ENCODE peak calls at places on chromosomes 6 and 20, in nine cellular contexts. O, Z, E, A, L, G, P, M and J are unnamed samples.

GRCh38 chr6:140062042-140063041 is 687.9 kb upstream of the CITED2 start:
- DNase-seq in O (no peak), Z (peak), E (no peak), A (peak), L (no peak), G (peak), P (peak), M (peak), J (no peak)

GRCh38 chr20:52261792-52262191 is 70.2 kb upstream of the ZFP64 start:
- DNase-seq in O (no peak), Z (no peak), E (no peak), A (no peak), L (no peak), G (no peak), P (no peak), M (no peak), J (no peak)

GRCh38 chr20:8805737-8806442 is 263.0 kb upstream of the PLCB4 start:
- DNase-seq in O (no peak), Z (no peak), E (no peak), A (no peak), L (no peak), G (no peak), P (no peak), M (no peak), J (no peak)

GRCh38 chr20:25286917-25287316 is 39.0 kb downstream of the PYGB start:
- DNase-seq in O (no peak), Z (no peak), E (no peak), A (peak), L (no peak), G (no peak), P (peak), M (peak), J (no peak)

GRCh38 chr6:139753198-139753861 is 378.9 kb upstream of the CITED2 start:
- DNase-seq in O (no peak), Z (no peak), E (no peak), A (no peak), L (no peak), G (no peak), P (no peak), M (no peak), J (no peak)

GRCh38 chr6:129663531-129663930 is 46.4 kb downstream of the ARHGAP18 start:
- DNase-seq in O (no peak), Z (no peak), E (no peak), A (no peak), L (no peak), G (no peak), P (no peak), M (no peak), J (no peak)

GRCh38 chr6:163123098-163123497 is 291.4 kb upstream of the QKI start:
- DNase-seq in O (no peak), Z (no peak), E (no peak), A (no peak), L (no peak), G (no peak), P (no peak), M (no peak), J (no peak)

GRCh38 chr6:73011945-73012344 is 213.4 kb downstream of the KHDC1L start:
- DNase-seq in O (no peak), Z (no peak), E (no peak), A (no peak), L (no peak), G (no peak), P (no peak), M (no peak), J (no peak)

GRCh38 chr20:43959079-43959919 is 44.6 kb downstream of the TOX2 start:
- DNase-seq in O (peak), Z (no peak), E (peak), A (no peak), L (peak), G (no peak), P (no peak), M (peak), J (no peak)

GRCh38 chr6:55869731-55870130 is 5.7 kb downstream of the BMP5 start:
- DNase-seq in O (no peak), Z (no peak), E (no peak), A (no peak), L (no peak), G (no peak), P (no peak), M (no peak), J (no peak)

GRCh38 chr6:12804967-12805645 is 88.5 kb downstream of the PHACTR1 start:
- DNase-seq in O (no peak), Z (no peak), E (no peak), A (no peak), L (no peak), G (no peak), P (no peak), M (no peak), J (no peak)

GRCh38 chr6:150687508-150687907 is 87.8 kb downstream of the PLEKHG1 start:
- DNase-seq in O (no peak), Z (no peak), E (no peak), A (no peak), L (no peak), G (peak), P (peak), M (no peak), J (no peak)

GRCh38 chr6:509676-510075 is 118.1 kb downstream of the IRF4 start:
- DNase-seq in O (no peak), Z (no peak), E (no peak), A (no peak), L (no peak), G (no peak), P (no peak), M (no peak), J (no peak)

DNA sequence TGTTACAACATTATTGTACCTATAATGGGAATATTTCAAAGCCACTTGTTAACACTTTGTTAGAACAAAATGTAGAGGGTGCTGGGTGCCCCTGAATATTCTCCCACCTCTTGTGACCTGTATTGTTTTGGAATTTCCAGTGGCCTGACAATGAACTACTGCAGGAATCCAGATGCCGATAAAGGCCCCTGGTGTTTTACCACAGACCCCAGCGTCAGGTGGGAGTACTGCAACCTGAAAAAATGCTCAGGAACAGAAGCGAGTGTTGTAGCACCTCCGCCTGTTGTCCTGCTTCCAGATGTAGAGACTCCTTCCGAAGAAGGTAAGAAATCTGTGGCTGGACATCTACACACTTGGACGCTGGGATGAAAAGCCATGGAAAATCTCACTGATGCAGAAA is 28.9 kb downstream of the PLG start:
- DNase-seq in O (no peak), Z (peak), E (no peak), A (no peak), L (no peak), G (no peak), P (no peak), M (no peak), J (no peak)
- TF ChIP-seq CTCF in O (peak), Z (no peak), E (no peak), A (no peak), L (no peak), G (no peak), P (no peak), M (peak), J (no peak)

DNA sequence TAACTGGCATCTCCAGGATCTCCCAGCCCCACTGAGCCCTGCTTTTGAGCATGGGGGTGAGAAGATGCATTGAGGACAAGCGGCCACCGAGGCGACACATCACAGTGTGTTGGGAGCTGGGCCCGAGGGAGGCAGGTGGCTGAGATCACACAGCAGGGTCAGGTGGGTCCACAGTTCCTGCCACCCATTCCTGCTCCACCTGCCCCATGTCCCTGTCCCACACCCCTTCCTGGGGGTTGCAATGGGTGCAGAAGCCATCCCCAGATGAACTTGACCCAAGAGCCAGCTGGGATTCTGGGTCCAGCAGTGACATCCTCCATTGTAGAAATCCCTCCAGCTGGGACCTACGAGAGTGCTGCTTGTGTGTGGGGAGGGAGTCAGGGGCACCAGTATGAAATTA is 1.0 kb downstream of the TGM2 start:
- DNase-seq in O (no peak), Z (no peak), E (no peak), A (peak), L (no peak), G (no peak), P (no peak), M (peak), J (no peak)
- H3K27ac ChIP-seq in O (no peak), Z (peak), E (no peak), A (no peak), L (no peak), G (no peak), P (peak), M (peak), J (peak)

GRCh38 chr6:135572051-135572450 is 74.5 kb upstream of the AHI1 start:
- DNase-seq in O (no peak), Z (no peak), E (no peak), A (no peak), L (no peak), G (no peak), P (no peak), M (no peak), J (no peak)
- TF ChIP-seq CTCF in O (no peak), Z (no peak), E (no peak), A (no peak), L (no peak), G (no peak), P (no peak), M (no peak), J (no peak)

GRCh38 chr6:96611342-96611964 is 48.5 kb downstream of the FHL5 start:
- DNase-seq in O (peak), Z (no peak), E (no peak), A (no peak), L (no peak), G (no peak), P (no peak), M (no peak), J (no peak)
- H3K27ac ChIP-seq in O (peak), Z (no peak), E (no peak), A (no peak), L (no peak), G (no peak), P (no peak), M (no peak), J (no peak)

GRCh38 chr20:17660667-17661066 is 21.4 kb downstream of the RRBP1 start:
- DNase-seq in O (no peak), Z (no peak), E (no peak), A (peak), L (no peak), G (no peak), P (no peak), M (peak), J (peak)

GRCh38 chr20:17661121-17661744 is 20.8 kb downstream of the RRBP1 start:
- DNase-seq in O (no peak), Z (no peak), E (no peak), A (peak), L (no peak), G (no peak), P (no peak), M (peak), J (peak)

GRCh38 chr20:17658648-17658993 is 23.4 kb downstream of the RRBP1 start:
- DNase-seq in O (no peak), Z (no peak), E (no peak), A (no peak), L (no peak), G (no peak), P (no peak), M (peak), J (no peak)

GRCh38 chr20:17657898-17658647 is 24.0 kb downstream of the RRBP1 start:
- DNase-seq in O (no peak), Z (no peak), E (no peak), A (no peak), L (no peak), G (no peak), P (no peak), M (peak), J (no peak)

GRCh38 chr20:17659801-17660200 is 22.2 kb downstream of the RRBP1 start:
- DNase-seq in O (no peak), Z (no peak), E (no peak), A (no peak), L (no peak), G (no peak), P (no peak), M (peak), J (no peak)
- TF ChIP-seq CTCF in O (peak), Z (no peak), E (no peak), A (no peak), L (no peak), G (no peak), P (no peak), M (no peak), J (no peak)

DNA sequence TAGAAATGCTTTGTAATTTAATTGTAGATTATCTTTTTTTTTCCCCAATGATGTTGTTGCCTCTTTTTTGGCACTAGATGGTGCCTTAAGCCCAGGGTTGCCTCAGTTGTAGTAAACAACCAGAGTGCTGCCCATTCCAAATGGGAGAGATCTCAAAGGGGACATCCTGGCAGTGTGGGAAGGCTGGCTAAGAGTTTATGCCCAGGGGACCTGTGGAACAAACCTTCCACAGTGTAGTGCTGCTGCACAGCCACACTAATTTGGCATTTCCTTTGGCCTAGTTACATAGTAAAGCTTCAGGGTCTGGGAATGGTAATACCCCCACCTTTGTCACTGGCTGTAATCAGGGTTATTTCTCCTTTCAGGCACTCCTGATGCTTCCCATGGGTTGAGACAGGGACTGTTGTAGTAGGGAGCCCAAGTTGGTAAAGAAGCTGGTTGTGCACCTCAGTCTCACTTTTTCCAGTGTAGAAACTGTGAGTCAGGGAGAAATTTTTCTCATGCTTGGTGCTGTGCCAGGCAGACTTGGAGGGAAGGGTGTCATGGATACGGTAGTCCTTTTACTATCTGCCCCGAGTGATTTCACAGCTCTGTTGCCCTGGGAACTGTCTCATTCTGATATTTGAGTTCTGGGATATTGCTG is 177.8 kb upstream of the ECI2 start:
- DNase-seq in O (peak), Z (peak), E (no peak), A (no peak), L (no peak), G (peak), P (peak), M (peak), J (peak)
- H3K27ac ChIP-seq in O (no peak), Z (peak), E (no peak), A (no peak), L (no peak), G (peak), P (peak), M (peak), J (peak)

GRCh38 chr20:50715694-50716093 is 15.7 kb upstream of the PARD6B start:
- DNase-seq in O (no peak), Z (no peak), E (no peak), A (no peak), L (no peak), G (no peak), P (no peak), M (peak), J (no peak)

GRCh38 chr20:50711113-50711825 is 19.9 kb upstream of the RIPOR3 start:
- DNase-seq in O (no peak), Z (no peak), E (no peak), A (no peak), L (no peak), G (no peak), P (no peak), M (no peak), J (no peak)

GRCh38 chr20:50716518-50716917 is 14.9 kb upstream of the PARD6B start:
- DNase-seq in O (no peak), Z (no peak), E (no peak), A (no peak), L (no peak), G (no peak), P (no peak), M (no peak), J (no peak)

GRCh38 chr20:50712771-50713676 is 18.4 kb upstream of the PARD6B start:
- DNase-seq in O (no peak), Z (no peak), E (no peak), A (no peak), L (no peak), G (no peak), P (no peak), M (no peak), J (no peak)

DNA sequence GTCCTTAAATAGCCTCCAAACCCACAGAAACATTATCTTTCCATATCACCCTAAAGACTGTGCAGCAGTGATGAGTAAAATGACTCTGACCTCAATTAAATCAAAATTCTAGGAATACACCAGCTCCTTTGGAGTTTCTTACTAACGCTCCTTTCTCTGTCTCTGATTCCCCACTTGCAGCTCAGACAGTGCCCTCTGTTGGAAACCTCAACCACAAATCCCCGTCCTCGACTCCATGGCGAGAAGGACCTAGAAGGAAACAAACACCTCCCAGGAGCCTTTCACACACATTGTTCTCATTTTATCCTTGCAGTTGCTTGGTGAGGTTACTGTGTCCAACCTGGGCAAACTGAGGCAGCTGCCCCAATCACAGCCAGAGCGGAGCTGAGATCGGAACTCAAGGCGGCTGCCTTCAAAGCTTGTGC is 17.7 kb upstream of the PARD6B start:
- DNase-seq in O (no peak), Z (no peak), E (no peak), A (no peak), L (no peak), G (peak), P (no peak), M (no peak), J (no peak)
- TF ChIP-seq CTCF in O (peak), Z (peak), E (no peak), A (peak), L (no peak), G (peak), P (peak), M (peak), J (no peak)